ENCODE peak calls at places on chromosomes 13 and 19, in five cellular contexts. P, Y, I, G and F are unnamed samples.
A peak's percentile ranks its signal among the peaks of the same experiment; 100 is the strongest.

GRCh38 chr13:60795219-60795618 is 398.2 kb downstream of the TDRD3 start:
- DNase-seq in I (no peak), Y (no peak), P (no peak), G (no peak), F (no peak)

GRCh38 chr19:18141031-18141430 is 11.9 kb upstream of the PIK3R2 start:
- DNase-seq in P (no peak), G (no peak), I (no peak), Y (no peak), F (no peak)

GRCh38 chr13:112065521-112065866 is 1.5 kb upstream of the SOX1 start:
- DNase-seq in P (no peak), I (no peak), Y (no peak), G (no peak), F (no peak)

GRCh38 chr13:75384881-75385707 is 96.9 kb downstream of the TBC1D4 start:
- DNase-seq in P (no peak), G (no peak), I (no peak), Y (no peak), F (peak; percentile 27)

GRCh38 chr13:30143671-30144400 is 163.5 kb downstream of the KATNAL1 start:
- DNase-seq in I (no peak), P (no peak), Y (no peak), G (no peak), F (peak; percentile 40)

GRCh38 chr13:23067129-23067528 is 113.7 kb upstream of the SGCG start:
- DNase-seq in Y (no peak), G (no peak), I (no peak), P (no peak), F (no peak)

GRCh38 chr13:25525884-25526283 is 154.1 kb downstream of the ATP8A2 start:
- DNase-seq in P (no peak), G (no peak), I (no peak), Y (no peak), F (no peak)

GRCh38 chr19:43354305-43354627 is 780 bp downstream of the CD177 start:
- DNase-seq in Y (peak; percentile 65), P (no peak), I (no peak), G (no peak), F (no peak)

GRCh38 chr13:55967055-55967454 is 1173.7 kb upstream of the PRR20A start:
- DNase-seq in P (no peak), Y (no peak), I (no peak), G (no peak), F (no peak)

GRCh38 chr13:55963934-55964333 is 1176.8 kb upstream of the PRR20A start:
- DNase-seq in P (no peak), Y (no peak), I (no peak), G (no peak), F (no peak)
- H3K27ac ChIP-seq in P (no peak overlapping the region), Y (no peak overlapping the region), I (no peak overlapping the region), G (no peak overlapping the region), F (no peak overlapping the region)

DNA sequence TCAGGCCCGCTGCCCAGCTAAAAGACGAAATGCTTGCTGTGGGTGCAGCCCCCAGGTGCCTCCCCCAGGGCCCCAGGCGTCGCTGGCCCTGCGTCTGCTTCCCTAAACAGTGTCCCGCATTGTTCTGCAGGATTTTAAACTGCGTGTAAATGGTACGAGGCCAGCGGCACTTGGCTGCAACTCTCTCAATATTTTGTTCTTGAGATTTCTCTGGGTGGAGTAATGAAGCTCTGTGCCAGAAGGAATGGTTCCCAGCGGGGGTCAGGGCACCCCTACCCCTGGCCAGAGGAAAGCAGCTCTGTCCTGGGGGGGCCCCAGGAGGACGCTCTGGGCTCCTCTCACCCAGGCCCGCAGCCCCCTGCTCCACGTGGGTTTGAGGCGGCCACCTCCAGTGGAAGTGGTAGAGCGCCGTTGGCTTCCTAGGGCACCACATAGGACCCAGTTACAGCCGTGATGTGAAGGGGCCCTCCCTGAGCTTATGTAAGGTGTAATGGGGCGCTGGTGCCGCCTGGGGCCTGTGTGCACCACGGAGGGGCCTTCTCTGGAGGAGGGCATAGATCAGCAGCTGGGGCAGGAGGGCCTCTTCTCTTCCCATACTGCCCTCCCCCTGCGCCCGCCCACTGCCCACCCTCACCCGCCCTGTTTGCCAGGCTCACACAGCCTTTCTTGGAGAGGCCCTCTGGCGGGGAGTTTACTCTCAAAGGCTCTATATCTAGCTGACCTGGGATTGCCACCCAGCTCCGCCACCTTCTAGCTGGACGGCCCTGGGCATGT is 19.8 kb downstream of the PAK4 start:
- DNase-seq in I (no peak), G (peak; percentile 59), P (no peak), Y (no peak), F (no peak)
- TF ChIP-seq CTCF in I (peak; percentile 28), G (no peak), P (no peak), Y (no peak), F (no peak)

GRCh38 chr13:110953416-110953815 is 38.5 kb upstream of the ANKRD10 start:
- DNase-seq in I (no peak), P (no peak), Y (no peak), G (no peak), F (no peak)

GRCh38 chr13:110953833-110954532 is 39.1 kb upstream of the ANKRD10 start:
- DNase-seq in Y (no peak), P (no peak), I (no peak), G (no peak), F (no peak)

GRCh38 chr13:110960219-110960618 is 45.4 kb upstream of the ANKRD10 start:
- DNase-seq in G (no peak), P (no peak), Y (no peak), I (no peak), F (no peak)

GRCh38 chr13:110957931-110958330 is 43.1 kb upstream of the ANKRD10 start:
- DNase-seq in Y (no peak), I (no peak), G (no peak), P (no peak), F (no peak)

GRCh38 chr13:110957181-110957884 is 42.5 kb upstream of the ANKRD10 start:
- DNase-seq in P (no peak), Y (no peak), G (no peak), I (no peak), F (no peak)
- H3K27ac ChIP-seq in P (no peak overlapping the region), Y (no peak overlapping the region), G (no peak overlapping the region), I (no peak overlapping the region), F (no peak overlapping the region)

GRCh38 chr13:99086149-99086868 is 108.4 kb upstream of the DOCK9 start:
- DNase-seq in P (peak; percentile 42), I (peak; percentile 55), G (no peak), Y (peak; percentile 87), F (peak; percentile 72)
- TF ChIP-seq CTCF in P (no peak), I (no peak), G (peak; percentile 6), Y (no peak), F (no peak)